ENCODE peak calls at places on chromosomes 6 and 20, in five cellular contexts. One of them, this sample, is unnamed.

GRCh38 chr6:139627091-139627490 is 252.6 kb upstream of the CITED2 start:
- DNase-seq in cardiac muscle cell: no peak
- DNase-seq in activated naive CD8-positive, alpha-beta T cell treated with anti-CD3 and anti-CD28 coated beads, Interleukin-2, amount 10 ng/mL, durations not matched to agents 7 days and 5 days: no peak
- DNase-seq in endothelial cell: no peak
- DNase-seq in type B pancreatic cell: no peak
- DNase-seq in this sample: no peak

GRCh38 chr6:121510568-121511177 is 75.2 kb downstream of the GJA1 start:
- DNase-seq in cardiac muscle cell: peak
- DNase-seq in activated naive CD8-positive, alpha-beta T cell treated with anti-CD3 and anti-CD28 coated beads, Interleukin-2, amount 10 ng/mL, durations not matched to agents 7 days and 5 days: no peak
- DNase-seq in endothelial cell: no peak
- DNase-seq in type B pancreatic cell: no peak
- DNase-seq in this sample: no peak

GRCh38 chr6:41073968-41074691 is 1.4 kb downstream of the NFYA start:
- DNase-seq in cardiac muscle cell: peak
- DNase-seq in activated naive CD8-positive, alpha-beta T cell treated with anti-CD3 and anti-CD28 coated beads, Interleukin-2, amount 10 ng/mL, durations not matched to agents 7 days and 5 days: no peak
- DNase-seq in endothelial cell: no peak
- DNase-seq in type B pancreatic cell: no peak
- DNase-seq in this sample: no peak

GRCh38 chr6:37691904-37692806 is 5.5 kb downstream of the MDGA1 start:
- DNase-seq in cardiac muscle cell: peak
- DNase-seq in activated naive CD8-positive, alpha-beta T cell treated with anti-CD3 and anti-CD28 coated beads, Interleukin-2, amount 10 ng/mL, durations not matched to agents 7 days and 5 days: peak
- DNase-seq in endothelial cell: peak
- DNase-seq in type B pancreatic cell: peak
- DNase-seq in this sample: peak

GRCh38 chr6:106360410-106360988 is at the start of gene CRYBG1:
- DNase-seq in cardiac muscle cell: peak
- DNase-seq in activated naive CD8-positive, alpha-beta T cell treated with anti-CD3 and anti-CD28 coated beads, Interleukin-2, amount 10 ng/mL, durations not matched to agents 7 days and 5 days: peak
- DNase-seq in endothelial cell: peak
- DNase-seq in type B pancreatic cell: peak
- DNase-seq in this sample: no peak

GRCh38 chr6:148231572-148231971 is 111.1 kb upstream of the SASH1 start:
- DNase-seq in cardiac muscle cell: peak
- DNase-seq in activated naive CD8-positive, alpha-beta T cell treated with anti-CD3 and anti-CD28 coated beads, Interleukin-2, amount 10 ng/mL, durations not matched to agents 7 days and 5 days: no peak
- DNase-seq in endothelial cell: no peak
- DNase-seq in type B pancreatic cell: no peak
- DNase-seq in this sample: no peak

GRCh38 chr6:157613011-157613522 is 210.0 kb upstream of the SNX9 start:
- DNase-seq in cardiac muscle cell: peak
- DNase-seq in activated naive CD8-positive, alpha-beta T cell treated with anti-CD3 and anti-CD28 coated beads, Interleukin-2, amount 10 ng/mL, durations not matched to agents 7 days and 5 days: no peak
- DNase-seq in endothelial cell: no peak
- DNase-seq in type B pancreatic cell: no peak
- DNase-seq in this sample: no peak

GRCh38 chr6:53796791-53797190 is 2.0 kb downstream of the LRRC1 start:
- DNase-seq in cardiac muscle cell: no peak
- DNase-seq in activated naive CD8-positive, alpha-beta T cell treated with anti-CD3 and anti-CD28 coated beads, Interleukin-2, amount 10 ng/mL, durations not matched to agents 7 days and 5 days: no peak
- DNase-seq in endothelial cell: no peak
- DNase-seq in type B pancreatic cell: no peak
- DNase-seq in this sample: no peak

GRCh38 chr6:13262302-13263006 is 65.9 kb downstream of the TBC1D7 start:
- DNase-seq in cardiac muscle cell: no peak
- DNase-seq in activated naive CD8-positive, alpha-beta T cell treated with anti-CD3 and anti-CD28 coated beads, Interleukin-2, amount 10 ng/mL, durations not matched to agents 7 days and 5 days: no peak
- DNase-seq in endothelial cell: no peak
- DNase-seq in type B pancreatic cell: no peak
- DNase-seq in this sample: no peak

GRCh38 chr20:47531468-47531867 is 29.8 kb downstream of the NCOA3 start:
- DNase-seq in cardiac muscle cell: no peak
- DNase-seq in activated naive CD8-positive, alpha-beta T cell treated with anti-CD3 and anti-CD28 coated beads, Interleukin-2, amount 10 ng/mL, durations not matched to agents 7 days and 5 days: no peak
- DNase-seq in endothelial cell: no peak
- DNase-seq in type B pancreatic cell: no peak
- DNase-seq in this sample: no peak

GRCh38 chr6:150865043-150865405 is 478 bp upstream of the MTHFD1L start:
- DNase-seq in cardiac muscle cell: peak
- DNase-seq in activated naive CD8-positive, alpha-beta T cell treated with anti-CD3 and anti-CD28 coated beads, Interleukin-2, amount 10 ng/mL, durations not matched to agents 7 days and 5 days: no peak
- DNase-seq in endothelial cell: no peak
- DNase-seq in type B pancreatic cell: no peak
- DNase-seq in this sample: no peak

GRCh38 chr6:82419088-82419720 is 55.6 kb downstream of the TPBG start:
- DNase-seq in cardiac muscle cell: no peak
- DNase-seq in activated naive CD8-positive, alpha-beta T cell treated with anti-CD3 and anti-CD28 coated beads, Interleukin-2, amount 10 ng/mL, durations not matched to agents 7 days and 5 days: no peak
- DNase-seq in endothelial cell: no peak
- DNase-seq in type B pancreatic cell: no peak
- DNase-seq in this sample: no peak

GRCh38 chr6:134642217-134642616 is 307.7 kb downstream of the ALDH8A1 start:
- DNase-seq in cardiac muscle cell: peak
- DNase-seq in activated naive CD8-positive, alpha-beta T cell treated with anti-CD3 and anti-CD28 coated beads, Interleukin-2, amount 10 ng/mL, durations not matched to agents 7 days and 5 days: no peak
- DNase-seq in endothelial cell: no peak
- DNase-seq in type B pancreatic cell: no peak
- DNase-seq in this sample: no peak

GRCh38 chr20:43821795-43822194 is 92.9 kb upstream of the TOX2 start:
- DNase-seq in cardiac muscle cell: peak
- DNase-seq in activated naive CD8-positive, alpha-beta T cell treated with anti-CD3 and anti-CD28 coated beads, Interleukin-2, amount 10 ng/mL, durations not matched to agents 7 days and 5 days: no peak
- DNase-seq in endothelial cell: no peak
- DNase-seq in type B pancreatic cell: no peak
- DNase-seq in this sample: peak

GRCh38 chr6:110537208-110538123 is 61.1 kb upstream of the SLC22A16 start:
- DNase-seq in cardiac muscle cell: peak
- DNase-seq in activated naive CD8-positive, alpha-beta T cell treated with anti-CD3 and anti-CD28 coated beads, Interleukin-2, amount 10 ng/mL, durations not matched to agents 7 days and 5 days: no peak
- DNase-seq in endothelial cell: no peak
- DNase-seq in type B pancreatic cell: no peak
- DNase-seq in this sample: peak

GRCh38 chr6:116008470-116009229 is 52.0 kb downstream of the FRK start:
- DNase-seq in cardiac muscle cell: peak
- DNase-seq in activated naive CD8-positive, alpha-beta T cell treated with anti-CD3 and anti-CD28 coated beads, Interleukin-2, amount 10 ng/mL, durations not matched to agents 7 days and 5 days: no peak
- DNase-seq in endothelial cell: no peak
- DNase-seq in type B pancreatic cell: no peak
- DNase-seq in this sample: no peak

GRCh38 chr6:44037847-44038542 is 89.3 kb downstream of the MRPL14 start:
- DNase-seq in cardiac muscle cell: no peak
- DNase-seq in activated naive CD8-positive, alpha-beta T cell treated with anti-CD3 and anti-CD28 coated beads, Interleukin-2, amount 10 ng/mL, durations not matched to agents 7 days and 5 days: peak
- DNase-seq in endothelial cell: no peak
- DNase-seq in type B pancreatic cell: no peak
- DNase-seq in this sample: no peak

This sample was measured in esophagus muscularis mucosa.